ENCODE peak calls at places on chromosome 1, in nine cellular contexts. W, X, E, J, A, V, H, S and R are unnamed samples.

GRCh38 chr1:42319871-42320484 is 15.1 kb downstream of the FOXJ3 start:
- DNase-seq in J (no peak), S (no peak), V (no peak), X (no peak), W (peak), A (no peak), E (no peak), H (no peak), R (no peak)

GRCh38 chr1:232880354-232880753 is 70.1 kb upstream of the NTPCR start:
- DNase-seq in J (no peak), V (peak), E (no peak), H (no peak), X (peak), S (no peak), W (peak), A (peak), R (no peak)

GRCh38 chr1:153852170-153852569 is 70.6 kb downstream of the GATAD2B start:
- DNase-seq in S (no peak), J (no peak), E (no peak), A (no peak), H (no peak), X (no peak), V (no peak), W (no peak), R (no peak)

GRCh38 chr1:183822081-183822611 is 17.2 kb downstream of the RGL1 start:
- DNase-seq in H (no peak), S (no peak), J (peak), A (no peak), V (no peak), E (no peak), W (no peak), X (peak), R (no peak)

GRCh38 chr1:100463809-100464424 is 74.0 kb upstream of the GPR88 start:
- DNase-seq in J (peak), H (peak), S (no peak), W (peak), A (peak), E (peak), V (peak), X (peak), R (peak)

GRCh38 chr1:147452809-147453208 is 88.5 kb upstream of the BCL9 start:
- DNase-seq in H (no peak), V (no peak), X (no peak), S (no peak), A (no peak), E (no peak), J (no peak), W (no peak), R (no peak)

GRCh38 chr1:228059536-228060457 is 22.7 kb upstream of the ARF1 start:
- DNase-seq in V (peak), A (peak), W (no peak), X (no peak), E (no peak), S (peak), J (no peak), H (peak), R (peak)

GRCh38 chr1:55426619-55427018 is 211.5 kb upstream of the USP24 start:
- DNase-seq in H (no peak), W (no peak), J (no peak), A (no peak), S (no peak), V (no peak), X (no peak), E (no peak), R (no peak)

GRCh38 chr1:16372535-16373340 is 5.7 kb downstream of the SZRD1 start:
- DNase-seq in S (no peak), W (no peak), V (no peak), A (no peak), E (no peak), H (no peak), X (no peak), J (no peak), R (no peak)

GRCh38 chr1:170634293-170634692 is 29.6 kb upstream of the PRRX1 start:
- DNase-seq in V (no peak), W (no peak), A (no peak), H (no peak), E (no peak), S (no peak), J (no peak), X (no peak), R (no peak)

GRCh38 chr1:111709986-111710385 is 29.2 kb downstream of the INKA2 start:
- DNase-seq in V (no peak), A (no peak), E (no peak), H (no peak), S (no peak), J (no peak), W (no peak), X (no peak), R (no peak)

GRCh38 chr1:40738831-40739230 is 44.8 kb upstream of the KCNQ4 start:
- DNase-seq in E (no peak), A (no peak), H (no peak), X (no peak), V (no peak), J (no peak), S (no peak), W (no peak), R (no peak)

GRCh38 chr1:61356995-61357394 is 274.6 kb downstream of the NFIA start:
- DNase-seq in S (no peak), V (no peak), J (no peak), A (no peak), E (no peak), W (no peak), X (no peak), H (no peak), R (no peak)

GRCh38 chr1:220186752-220187151 is 85.5 kb downstream of the RAB3GAP2 start:
- DNase-seq in S (no peak), H (no peak), V (no peak), W (no peak), X (no peak), J (no peak), E (no peak), A (no peak), R (no peak)

GRCh38 chr1:29593601-29594382 is 357.5 kb downstream of the PTPRU start:
- DNase-seq in J (no peak), W (no peak), A (no peak), X (no peak), V (no peak), S (no peak), E (no peak), H (no peak), R (peak)

GRCh38 chr1:5977494-5978444 is 14.5 kb downstream of the NPHP4 start:
- DNase-seq in V (no peak), H (no peak), A (peak), E (no peak), S (no peak), J (no peak), W (no peak), X (no peak), R (no peak)

GRCh38 chr1:157992031-157992568 is 1.3 kb upstream of the KIRREL1 start:
- DNase-seq in V (peak), H (peak), E (peak), S (peak), J (peak), X (peak), A (peak), W (peak), R (peak)

GRCh38 chr1:180507826-180508724 is 5.7 kb upstream of the ACBD6 start:
- DNase-seq in J (no peak), H (no peak), X (no peak), A (no peak), E (no peak), S (no peak), W (no peak), V (no peak), R (no peak)

GRCh38 chr1:202656951-202657646 is 53.2 kb downstream of the SYT2 start:
- DNase-seq in J (no peak), A (peak), W (no peak), E (no peak), H (no peak), V (peak), S (no peak), X (no peak), R (no peak)

GRCh38 chr1:115077286-115077983 is 11.9 kb downstream of the TSPAN2 start:
- DNase-seq in V (no peak), S (no peak), H (no peak), J (no peak), A (no peak), X (no peak), W (no peak), E (no peak), R (no peak)

GRCh38 chr1:92820024-92820423 is 11.8 kb upstream of the RPL5 start:
- DNase-seq in W (no peak), A (no peak), E (no peak), X (no peak), V (no peak), H (no peak), S (no peak), J (no peak), R (no peak)

GRCh38 chr1:11262171-11263049 is at the start of gene MTOR:
- DNase-seq in E (peak), A (peak), X (peak), S (peak), V (peak), W (peak), J (peak), H (peak), R (peak)

GRCh38 chr1:185342017-185342416 is 25.0 kb upstream of the IVNS1ABP start:
- DNase-seq in H (no peak), S (no peak), V (no peak), E (no peak), A (no peak), W (no peak), X (no peak), J (peak), R (no peak)

GRCh38 chr1:72100766-72101165 is 181.6 kb downstream of the NEGR1 start:
- DNase-seq in V (no peak), E (no peak), H (no peak), W (no peak), X (no peak), S (no peak), J (no peak), A (no peak), R (no peak)

GRCh38 chr1:147717051-147717705 is 43.2 kb downstream of the GJA5 start:
- DNase-seq in X (no peak), J (no peak), H (no peak), S (peak), A (no peak), W (peak), E (no peak), V (no peak), R (no peak)

GRCh38 chr1:107990606-107991005 is 25.6 kb upstream of the VAV3 start:
- DNase-seq in E (no peak), X (no peak), W (no peak), J (no peak), A (no peak), S (no peak), H (no peak), V (no peak), R (no peak)

GRCh38 chr1:76868154-76868882 is 1.0 kb downstream of the ST6GALNAC5 start:
- DNase-seq in W (peak), S (no peak), J (no peak), H (peak), X (peak), E (no peak), V (no peak), A (peak), R (no peak)

GRCh38 chr1:232684331-232685105 is 54.6 kb upstream of the SIPA1L2 start:
- DNase-seq in V (no peak), X (no peak), E (no peak), J (no peak), H (no peak), A (no peak), S (no peak), W (no peak), R (no peak)

GRCh38 chr1:162908780-162909179 is 47.8 kb upstream of the CCDC190 start:
- DNase-seq in E (no peak), W (no peak), J (peak), S (no peak), V (no peak), X (no peak), A (no peak), H (no peak), R (no peak)

GRCh38 chr1:85328713-85329376 is 52.4 kb upstream of the BCL10 start:
- DNase-seq in A (peak), J (peak), W (no peak), V (peak), E (no peak), S (peak), X (no peak), H (no peak), R (peak)

GRCh38 chr1:165666152-165666551 is 32.2 kb downstream of the ALDH9A1 start:
- DNase-seq in S (no peak), X (no peak), A (no peak), V (no peak), H (no peak), E (no peak), W (no peak), J (no peak), R (no peak)

GRCh38 chr1:22978299-22978698 is 5.6 kb upstream of the LACTBL1 start:
- DNase-seq in H (no peak), W (no peak), S (no peak), E (no peak), A (no peak), J (no peak), X (no peak), V (no peak), R (no peak)

GRCh38 chr1:230706887-230707731 is 6.8 kb downstream of the AGT start:
- DNase-seq in X (no peak), H (no peak), W (no peak), J (no peak), E (no peak), S (no peak), V (no peak), A (no peak), R (no peak)

GRCh38 chr1:103218821-103219220 is 110.5 kb upstream of the COL11A1 start:
- DNase-seq in J (no peak), V (no peak), X (no peak), A (no peak), E (no peak), H (no peak), S (no peak), W (no peak), R (no peak)

GRCh38 chr1:9121891-9122409 is 7.0 kb downstream of the GPR157 start:
- DNase-seq in E (no peak), S (no peak), W (no peak), A (no peak), H (no peak), J (no peak), X (no peak), V (no peak), R (no peak)

GRCh38 chr1:165662186-165662585 is 31.2 kb downstream of the MGST3 start:
- DNase-seq in H (no peak), J (no peak), W (no peak), X (no peak), S (no peak), V (no peak), E (no peak), A (no peak), R (no peak)